ENCODE peak calls at places on chromosomes 11 and 22, in six cellular contexts. One of them, this sample, is unnamed.

GRCh38 chr11:13287681-13288080 is 10.1 kb downstream of the BMAL1 start:
- DNase-seq in GM20000: no peak
- DNase-seq in T follicular helper cell: no peak
- DNase-seq in fibroblast of mammary gland: no peak
- DNase-seq in stimulated activated naive CD8-positive, alpha-beta T cell treated with anti-CD3 and anti-CD28 coated beads, Interleukin-15, Interleukin-2, amounts not matched to agents 100 U/mL and 50 U/mL, for 24 hours: no peak
- DNase-seq in T-cell: no peak
- DNase-seq in this sample: no peak

GRCh38 chr11:46378296-46378695 is 3.2 kb upstream of the MDK start:
- DNase-seq in GM20000: no peak
- DNase-seq in T follicular helper cell: no peak
- DNase-seq in fibroblast of mammary gland: no peak
- DNase-seq in stimulated activated naive CD8-positive, alpha-beta T cell treated with anti-CD3 and anti-CD28 coated beads, Interleukin-15, Interleukin-2, amounts not matched to agents 100 U/mL and 50 U/mL, for 24 hours: no peak
- DNase-seq in T-cell: no peak
- DNase-seq in this sample: no peak

GRCh38 chr11:12329797-12330196 is 47.6 kb upstream of the PARVA start:
- DNase-seq in GM20000: no peak
- DNase-seq in T follicular helper cell: no peak
- DNase-seq in fibroblast of mammary gland: no peak
- DNase-seq in stimulated activated naive CD8-positive, alpha-beta T cell treated with anti-CD3 and anti-CD28 coated beads, Interleukin-15, Interleukin-2, amounts not matched to agents 100 U/mL and 50 U/mL, for 24 hours: no peak
- DNase-seq in T-cell: no peak
- DNase-seq in this sample: no peak

GRCh38 chr11:36023922-36024321 is 80.1 kb downstream of the LDLRAD3 start:
- DNase-seq in GM20000: no peak
- DNase-seq in T follicular helper cell: no peak
- DNase-seq in fibroblast of mammary gland: peak; percentile 53
- DNase-seq in stimulated activated naive CD8-positive, alpha-beta T cell treated with anti-CD3 and anti-CD28 coated beads, Interleukin-15, Interleukin-2, amounts not matched to agents 100 U/mL and 50 U/mL, for 24 hours: no peak
- DNase-seq in T-cell: no peak
- DNase-seq in this sample: no peak

GRCh38 chr11:41289408-41289807 is 170.0 kb downstream of the LRRC4C start:
- DNase-seq in GM20000: no peak
- DNase-seq in T follicular helper cell: no peak
- DNase-seq in fibroblast of mammary gland: no peak
- DNase-seq in stimulated activated naive CD8-positive, alpha-beta T cell treated with anti-CD3 and anti-CD28 coated beads, Interleukin-15, Interleukin-2, amounts not matched to agents 100 U/mL and 50 U/mL, for 24 hours: no peak
- DNase-seq in T-cell: no peak
- DNase-seq in this sample: no peak

GRCh38 chr11:45739866-45740265 is 65.1 kb upstream of the SLC35C1 start:
- DNase-seq in GM20000: no peak
- DNase-seq in T follicular helper cell: no peak
- DNase-seq in fibroblast of mammary gland: no peak
- DNase-seq in stimulated activated naive CD8-positive, alpha-beta T cell treated with anti-CD3 and anti-CD28 coated beads, Interleukin-15, Interleukin-2, amounts not matched to agents 100 U/mL and 50 U/mL, for 24 hours: no peak
- DNase-seq in T-cell: no peak
- DNase-seq in this sample: no peak

GRCh38 chr11:74086242-74086884 is 77.5 kb upstream of the UCP3 start:
- DNase-seq in GM20000: no peak
- DNase-seq in T follicular helper cell: no peak
- DNase-seq in fibroblast of mammary gland: no peak
- DNase-seq in stimulated activated naive CD8-positive, alpha-beta T cell treated with anti-CD3 and anti-CD28 coated beads, Interleukin-15, Interleukin-2, amounts not matched to agents 100 U/mL and 50 U/mL, for 24 hours: no peak
- DNase-seq in T-cell: no peak
- DNase-seq in this sample: no peak

GRCh38 chr11:108199446-108200321 is 22.8 kb downstream of the NPAT start:
- DNase-seq in GM20000: peak; percentile 79
- DNase-seq in T follicular helper cell: peak; percentile 8
- DNase-seq in fibroblast of mammary gland: peak; percentile 52
- DNase-seq in stimulated activated naive CD8-positive, alpha-beta T cell treated with anti-CD3 and anti-CD28 coated beads, Interleukin-15, Interleukin-2, amounts not matched to agents 100 U/mL and 50 U/mL, for 24 hours: peak; percentile 70
- DNase-seq in T-cell: peak; percentile 22
- DNase-seq in this sample: no peak

GRCh38 chr22:49590851-49591445 is 236.7 kb downstream of the BRD1 start:
- DNase-seq in GM20000: no peak
- DNase-seq in T follicular helper cell: no peak
- DNase-seq in fibroblast of mammary gland: no peak
- DNase-seq in stimulated activated naive CD8-positive, alpha-beta T cell treated with anti-CD3 and anti-CD28 coated beads, Interleukin-15, Interleukin-2, amounts not matched to agents 100 U/mL and 50 U/mL, for 24 hours: no peak
- DNase-seq in T-cell: no peak
- DNase-seq in this sample: no peak

GRCh38 chr11:13338437-13339069 is 61.0 kb downstream of the BMAL1 start:
- DNase-seq in GM20000: no peak
- DNase-seq in T follicular helper cell: no peak
- DNase-seq in fibroblast of mammary gland: peak; percentile 62
- DNase-seq in stimulated activated naive CD8-positive, alpha-beta T cell treated with anti-CD3 and anti-CD28 coated beads, Interleukin-15, Interleukin-2, amounts not matched to agents 100 U/mL and 50 U/mL, for 24 hours: peak; percentile 41
- DNase-seq in T-cell: no peak
- DNase-seq in this sample: no peak

GRCh38 chr22:45627489-45628233 is 44.0 kb upstream of the ATXN10 start:
- DNase-seq in GM20000: no peak
- DNase-seq in T follicular helper cell: no peak
- DNase-seq in fibroblast of mammary gland: no peak
- DNase-seq in stimulated activated naive CD8-positive, alpha-beta T cell treated with anti-CD3 and anti-CD28 coated beads, Interleukin-15, Interleukin-2, amounts not matched to agents 100 U/mL and 50 U/mL, for 24 hours: no peak
- DNase-seq in T-cell: no peak
- DNase-seq in this sample: no peak

This sample was measured in effector memory CD8-positive, alpha-beta T cell.